ENCODE peak calls at places on chromosomes 11 and 22, in ten cellular contexts. D is CD4-positive, alpha-beta T cell; Z is uterus; Y is stimulated activated CD4-positive, alpha-beta T cell treated with anti-CD3 and anti-CD28 coated beads, TNF-alpha, amount 100 ng/mL, for 24 hours; Q is HAP-1; X is CD8-positive, alpha-beta T cell; C is NCI-H748 treated with DMSO at 0.1 percent for 48 hours; K is T-helper 9 cell; N is NCI-H1105 treated with DMSO at 0.1 percent for 48 hours; E is lower lobe of right lung. I is an unnamed sample.

GRCh38 chr11:34576331-34576730 is 44.6 kb upstream of the EHF start:
- DNase-seq in Z (no peak), K (no peak), Q (no peak), N (no peak), X (no peak), D (no peak), Y (no peak), C (no peak), E (no peak), I (no peak)

GRCh38 chr11:12399355-12399754 is 22.0 kb downstream of the PARVA start:
- DNase-seq in N (no peak), D (no peak), Y (no peak), X (no peak), Z (no peak), C (no peak), Q (no peak), E (no peak), K (no peak), I (no peak)

GRCh38 chr11:94218372-94218771 is 86.0 kb upstream of the IZUMO1R start:
- DNase-seq in Z (no peak), Q (no peak), Y (no peak), E (no peak), N (no peak), C (no peak), D (no peak), K (no peak), X (no peak), I (no peak)

GRCh38 chr11:122979815-122980656 is 1.6 kb downstream of the BSX start:
- DNase-seq in Z (no peak), C (no peak), E (no peak), D (no peak), Q (no peak), Y (no peak), X (no peak), N (no peak), K (no peak), I (no peak)

GRCh38 chr11:12222099-12222751 is 111.8 kb downstream of the MICAL2 start:
- DNase-seq in N (no peak), X (no peak), Z (no peak), C (no peak), E (peak), D (no peak), Q (no peak), Y (no peak), K (no peak), I (no peak)

GRCh38 chr11:65708451-65708850 is 3.6 kb upstream of the KAT5 start:
- DNase-seq in N (no peak), Y (no peak), Z (no peak), E (no peak), K (no peak), X (no peak), Q (no peak), D (no peak), C (no peak), I (no peak)

GRCh38 chr11:76769645-76770586 is 13.2 kb upstream of the TSKU start:
- DNase-seq in X (no peak), C (no peak), E (no peak), K (no peak), Z (peak), Q (no peak), Y (no peak), D (no peak), N (no peak), I (peak)

GRCh38 chr11:115580927-115581680 is 76.9 kb upstream of the CADM1 start:
- DNase-seq in D (no peak), C (peak), Z (no peak), Y (no peak), N (peak), E (peak), Q (no peak), K (no peak), X (no peak), I (no peak)

GRCh38 chr11:2272241-2272945 is 2.0 kb upstream of the ASCL2 start:
- DNase-seq in Z (peak), Y (no peak), E (no peak), Q (no peak), D (no peak), C (no peak), N (no peak), X (no peak), K (no peak), I (no peak)

GRCh38 chr11:5809122-5809519 is 397 bp downstream of the OR52N2 start:
- DNase-seq in Q (no peak), N (no peak), X (no peak), Y (no peak), K (no peak), E (no peak), C (no peak), Z (no peak), D (no peak), I (no peak)

GRCh38 chr11:326592-326841 is 5.9 kb upstream of the IFITM3 start:
- DNase-seq in C (no peak), E (no peak), K (no peak), Q (no peak), Z (no peak), N (no peak), Y (no peak), X (no peak), D (no peak), I (no peak)

GRCh38 chr11:2775626-2776350 is 76.0 kb upstream of the KCNQ1OT1 start:
- DNase-seq in X (no peak), Y (no peak), Z (peak), E (peak), D (no peak), Q (no peak), C (no peak), N (no peak), K (no peak), I (no peak)

GRCh38 chr11:132408877-132409276 is 1038.5 kb downstream of the NTM start:
- DNase-seq in E (no peak), X (no peak), N (peak), Y (no peak), K (no peak), D (no peak), C (peak), Q (no peak), Z (no peak), I (no peak)

GRCh38 chr11:95058622-95059021 is 8.1 kb upstream of the SRSF8 start:
- DNase-seq in Y (no peak), N (no peak), Z (no peak), X (no peak), E (no peak), Q (no peak), D (no peak), K (no peak), C (no peak), I (no peak)

GRCh38 chr11:64094463-64095223 is 58.9 kb downstream of the FLRT1 start:
- DNase-seq in E (no peak), Q (no peak), N (no peak), Y (no peak), X (no peak), C (no peak), K (no peak), Z (no peak), D (no peak), I (peak)

GRCh38 chr11:73266644-73267015 is 5.5 kb upstream of the P2RY6 start:
- DNase-seq in X (no peak), N (no peak), Z (no peak), D (no peak), Q (no peak), C (no peak), E (no peak), Y (no peak), K (no peak), I (no peak)

GRCh38 chr11:26276798-26277424 is 55.0 kb upstream of the ANO3 start:
- DNase-seq in Q (peak), E (no peak), Z (peak), K (peak), X (peak), N (peak), Y (peak), C (peak), D (no peak), I (peak)

GRCh38 chr11:93537767-93538261 is 5.4 kb downstream of the SMCO4 start:
- DNase-seq in Q (no peak), D (no peak), Z (peak), K (no peak), X (no peak), C (no peak), E (peak), N (no peak), Y (no peak), I (no peak)

GRCh38 chr11:61855939-61856730 is 28.0 kb downstream of the FADS2 start:
- DNase-seq in E (no peak), K (no peak), Q (no peak), Z (no peak), X (no peak), Y (no peak), D (no peak), C (no peak), N (peak), I (no peak)

GRCh38 chr22:32053165-32053755 is 10.2 kb downstream of the SLC5A1 start:
- DNase-seq in Q (no peak), K (no peak), X (no peak), E (no peak), N (no peak), C (no peak), Y (no peak), D (no peak), Z (no peak), I (no peak)

GRCh38 chr11:57568330-57568766 is 876 bp upstream of the UBE2L6 start:
- DNase-seq in C (no peak), Q (no peak), Y (no peak), D (no peak), X (no peak), Z (peak), N (no peak), E (no peak), K (peak), I (peak)

GRCh38 chr11:73226297-73227006 is 8.4 kb downstream of the P2RY2 start:
- DNase-seq in K (no peak), N (no peak), E (peak), X (no peak), Q (no peak), D (no peak), C (no peak), Z (no peak), Y (no peak), I (no peak)

GRCh38 chr11:7936615-7937014 is 4.9 kb downstream of the OR10A3 start:
- DNase-seq in Z (no peak), Q (no peak), E (no peak), X (no peak), N (no peak), K (no peak), C (no peak), Y (no peak), D (no peak), I (no peak)

GRCh38 chr22:27534720-27535125 is 266.8 kb downstream of the MN1 start:
- DNase-seq in Y (no peak), C (no peak), K (no peak), E (no peak), Z (no peak), N (no peak), D (no peak), Q (no peak), X (no peak), I (peak)

GRCh38 chr11:114036156-114036811 is 23.2 kb upstream of the ZBTB16 start:
- DNase-seq in K (peak), N (no peak), C (peak), X (peak), Z (peak), Y (peak), Q (peak), E (peak), D (peak), I (peak)

GRCh38 chr11:64583296-64584262 is 7.4 kb upstream of the SLC22A12 start:
- DNase-seq in X (no peak), N (no peak), Q (no peak), K (no peak), Y (no peak), E (peak), C (no peak), Z (no peak), D (no peak), I (peak)

GRCh38 chr22:49181942-49182341 is 645.7 kb downstream of the BRD1 start:
- DNase-seq in C (no peak), N (no peak), D (no peak), E (peak), Y (no peak), Q (no peak), X (no peak), Z (no peak), K (no peak), I (no peak)

GRCh38 chr11:1005913-1006312 is 30.6 kb downstream of the MUC6 start:
- DNase-seq in D (no peak), E (no peak), Y (no peak), C (no peak), Q (no peak), N (peak), Z (peak), X (no peak), K (no peak), I (no peak)

GRCh38 chr11:69351460-69351859 is 57.5 kb downstream of the MYEOV start:
- DNase-seq in X (no peak), Z (no peak), N (no peak), C (no peak), Q (no peak), Y (no peak), D (no peak), K (no peak), E (no peak), I (peak)

GRCh38 chr11:100753562-100753961 is 66.5 kb downstream of the ARHGAP42 start:
- DNase-seq in X (no peak), D (no peak), K (no peak), Y (no peak), N (no peak), Z (no peak), C (no peak), Q (no peak), E (no peak), I (no peak)

GRCh38 chr11:6657346-6657745 is 1.7 kb upstream of the DCHS1 start:
- DNase-seq in X (no peak), Z (no peak), D (no peak), N (no peak), K (no peak), Q (no peak), Y (no peak), E (no peak), C (no peak), I (no peak)

GRCh38 chr11:118921121-118921928 is 4.4 kb downstream of the BCL9L start:
- DNase-seq in Z (peak), Q (no peak), K (no peak), X (peak), N (no peak), E (peak), Y (no peak), D (no peak), C (no peak), I (peak)

GRCh38 chr11:120210651-120211521 is at the start of gene OAF:
- DNase-seq in C (peak), X (peak), E (peak), Q (peak), Y (peak), N (peak), Z (peak), K (peak), D (peak), I (peak)

GRCh38 chr22:24392218-24392931 is 35.0 kb upstream of the ADORA2A start:
- DNase-seq in Z (no peak), Y (no peak), E (no peak), N (no peak), D (no peak), Q (no peak), K (no peak), C (peak), X (no peak), I (no peak)

GRCh38 chr11:134802116-134802515 is 390.1 kb upstream of the B3GAT1 start:
- DNase-seq in K (no peak), Z (no peak), E (no peak), Y (no peak), D (no peak), Q (no peak), C (no peak), N (no peak), X (no peak), I (no peak)

GRCh38 chr11:116412118-116412889 is 360.5 kb downstream of the BUD13 start:
- DNase-seq in Y (no peak), E (no peak), N (no peak), Q (no peak), Z (no peak), D (no peak), C (peak), X (no peak), K (no peak), I (no peak)

GRCh38 chr11:2524446-2525165 is 79.8 kb downstream of the KCNQ1 start:
- DNase-seq in D (no peak), K (no peak), E (peak), Z (no peak), N (no peak), Y (no peak), C (no peak), X (no peak), Q (no peak), I (no peak)

GRCh38 chr11:9574806-9575530 is 1.5 kb downstream of the WEE1 start:
- DNase-seq in Y (no peak), K (peak), Q (peak), Z (peak), C (peak), D (no peak), N (peak), X (no peak), E (no peak), I (peak)

I was measured in fibroblast of pulmonary artery.